ENCODE peak calls at places on chromosome 16, in eight cellular contexts. L is cardiac muscle cell; X is H7; E is left ventricle myocardium inferior; A is CD8-positive, alpha-beta memory T cell; K is tibial nerve; C is IMR-90; T is astrocyte. O is an unnamed sample.
A peak's percentile ranks its signal among the peaks of the same experiment; 100 is the strongest.

GRCh38 chr16:79811541-79811940 is 211.0 kb upstream of the MAF start:
- DNase-seq in L (no peak), T (no peak), E (no peak), A (no peak), K (no peak), C (no peak), X (no peak), O (no peak)

GRCh38 chr16:74734361-74735161 is 33.9 kb upstream of the MLKL start:
- DNase-seq in X (peak; percentile 91), A (no peak), L (peak; percentile 41), T (no peak), C (no peak), E (no peak), K (no peak), O (no peak)

GRCh38 chr16:80058236-80058635 is 457.7 kb upstream of the MAF start:
- DNase-seq in T (no peak), X (no peak), K (peak; percentile 19), A (no peak), E (peak; percentile 55), L (no peak), C (no peak), O (no peak)

GRCh38 chr16:19785512-19786130 is 67.5 kb downstream of the IQCK start:
- DNase-seq in E (no peak), L (no peak), X (no peak), T (no peak), A (no peak), C (no peak), K (no peak), O (no peak)

GRCh38 chr16:15701975-15702970 is 52.2 kb downstream of the NDE1 start:
- DNase-seq in X (no peak), C (peak; percentile 82), T (peak; percentile 54), A (no peak), L (no peak), K (no peak), E (no peak), O (no peak)

GRCh38 chr16:50384500-50385122 is 15.8 kb upstream of the BRD7 start:
- DNase-seq in E (no peak), X (no peak), C (no peak), K (no peak), T (no peak), A (no peak), L (no peak), O (no peak)

GRCh38 chr16:46714797-46715591 is 25.5 kb downstream of the ORC6 start:
- DNase-seq in K (no peak), X (no peak), E (no peak), L (no peak), A (no peak), T (no peak), C (no peak), O (no peak)

GRCh38 chr16:83948914-83949723 is 3.9 kb upstream of the OSGIN1 start:
- DNase-seq in K (no peak), T (no peak), E (no peak), L (no peak), X (no peak), C (no peak), A (no peak), O (no peak)

GRCh38 chr16:66905633-66906539 is 12.8 kb downstream of the CDH16 start:
- DNase-seq in X (peak; percentile 90), L (peak; percentile 97), A (no peak), C (no peak), K (no peak), T (no peak), E (peak; percentile 79), O (no peak)

GRCh38 chr16:19127674-19128131 is 13.9 kb downstream of the ITPRIPL2 start:
- DNase-seq in L (no peak), C (no peak), X (no peak), A (no peak), E (no peak), T (no peak), K (no peak), O (no peak)

GRCh38 chr16:69089091-69089912 is 16.2 kb upstream of the HAS3 start:
- DNase-seq in X (peak; percentile 63), E (no peak), A (no peak), C (peak; percentile 53), T (peak; percentile 38), L (no peak), K (no peak), O (no peak)

GRCh38 chr16:85888405-85889331 is 10.3 kb upstream of the IRF8 start:
- DNase-seq in E (no peak), A (no peak), T (peak; percentile 79), C (peak; percentile 65), L (no peak), X (no peak), K (no peak), O (peak; percentile 13)

GRCh38 chr16:5071681-5072333 is at the start of gene ALG1:
- DNase-seq in T (peak; percentile 68), E (peak; percentile 90), L (peak; percentile 92), K (peak; percentile 78), C (peak; percentile 82), X (peak; percentile 97), A (peak; percentile 93), O (peak; percentile 89)

GRCh38 chr16:12395266-12395665 is 408.4 kb downstream of the CPPED1 start:
- DNase-seq in E (no peak), K (no peak), C (peak; percentile 59), L (no peak), A (no peak), T (peak; percentile 29), X (no peak), O (no peak)

GRCh38 chr16:47858333-47859067 is 297.3 kb downstream of the ABCC12 start:
- DNase-seq in L (no peak), T (no peak), A (no peak), C (no peak), X (no peak), K (no peak), E (no peak), O (no peak)

GRCh38 chr16:80717611-80718010 is 86.8 kb downstream of the CDYL2 start:
- DNase-seq in K (no peak), X (no peak), C (no peak), A (no peak), E (no peak), L (no peak), T (no peak), O (no peak)

GRCh38 chr16:89923640-89924297 is 627 bp downstream of the TUBB3 start:
- DNase-seq in C (no peak), X (peak; percentile 81), E (no peak), A (no peak), T (no peak), K (no peak), L (no peak), O (peak; percentile 71)

GRCh38 chr16:30183961-30184429 is 593 bp downstream of the CORO1A start:
- DNase-seq in K (no peak), A (peak; percentile 92), L (no peak), E (peak; percentile 24), T (no peak), X (no peak), C (no peak), O (no peak)

GRCh38 chr16:58652741-58653140 is 23.1 kb upstream of the CNOT1 start:
- DNase-seq in C (peak; percentile 60), K (no peak), X (peak; percentile 91), T (no peak), E (no peak), L (peak; percentile 63), A (no peak), O (no peak)

GRCh38 chr16:25798065-25798464 is 106.3 kb downstream of the HS3ST4 start:
- DNase-seq in K (no peak), L (no peak), C (no peak), X (no peak), E (no peak), A (no peak), T (no peak), O (no peak)

DNA sequence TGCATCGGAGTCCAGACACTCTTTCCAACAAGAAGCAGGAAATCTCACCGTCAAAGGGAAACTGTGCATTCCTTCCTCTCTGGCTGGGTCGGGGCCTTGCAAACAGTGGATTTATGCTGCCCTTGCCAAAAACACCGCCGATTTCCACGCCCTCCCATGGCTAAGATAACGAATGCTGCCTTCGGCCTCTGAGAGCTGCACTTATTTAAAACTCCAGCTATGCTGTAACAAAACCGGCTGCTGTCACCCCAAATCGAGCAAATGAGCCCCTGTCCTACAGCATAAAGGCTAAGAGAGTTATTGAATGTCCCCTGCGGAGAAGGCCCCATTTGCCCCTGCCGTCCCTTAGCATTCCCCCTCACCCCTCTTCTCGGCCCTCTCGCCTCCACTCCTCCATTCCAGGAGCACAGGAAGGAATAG is 275.5 kb upstream of the IRX5 start:
- DNase-seq in K (no peak), A (no peak), L (peak; percentile 55), X (no peak), C (no peak), T (peak; percentile 40), E (peak; percentile 29), O (no peak)
- H3K4me3 ChIP-seq in K (peak overlapping the region; percentile 19), A (no peak overlapping the region), L (no peak overlapping the region), X (no peak overlapping the region), C (no peak overlapping the region), T (no peak overlapping the region), E (peak overlapping the region; percentile 39), O (no peak overlapping the region)

DNA sequence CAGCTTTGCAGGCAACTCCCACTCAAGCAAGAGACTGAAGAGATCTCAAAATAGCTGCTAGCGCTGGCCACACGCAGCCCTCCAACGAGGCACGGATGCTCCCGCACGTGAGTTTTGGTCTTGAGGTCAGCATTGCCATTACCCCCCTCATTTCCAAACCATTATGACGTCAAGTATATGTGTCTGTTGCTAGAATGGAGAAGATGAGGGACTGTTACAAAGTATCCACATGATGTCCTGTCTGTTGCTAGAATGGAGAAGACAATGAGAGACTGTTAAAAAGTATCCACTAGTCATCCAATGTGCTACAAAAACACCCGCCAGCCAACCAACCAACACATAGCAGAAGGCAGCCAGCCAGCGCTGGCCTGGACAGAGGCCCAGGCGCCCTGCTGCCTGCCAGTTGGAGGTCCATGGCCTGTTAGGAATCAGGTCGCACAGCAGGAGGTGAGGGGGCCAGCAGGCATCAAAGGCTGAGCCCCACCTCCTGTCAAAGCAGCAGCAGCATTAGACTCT is 24.8 kb downstream of the KLHDC4 start:
- DNase-seq in A (no peak), T (peak; percentile 76), L (no peak), E (peak; percentile 50), C (peak; percentile 6), K (no peak), X (no peak), O (peak; percentile 76)
- H3K36me3 ChIP-seq in A (peaks cover 47% of the 10 kb centered on the region), T (no peaks in the 10 kb centered on the region), L (no peaks in the 10 kb centered on the region), E (peaks cover 30% of the 10 kb centered on the region), C (peaks cover 18% of the 10 kb centered on the region), K (no peaks in the 10 kb centered on the region), X (peaks cover 22% of the 10 kb centered on the region), O (peaks cover 4% of the 10 kb centered on the region)

GRCh38 chr16:6897910-6898475 is 434.7 kb upstream of the RBFOX1 start:
- DNase-seq in L (no peak), X (no peak), C (no peak), K (no peak), E (no peak), A (no peak), T (no peak), O (no peak)
- H3K27me3 ChIP-seq in L (peaks cover 7% of the 10 kb centered on the region), X (no peaks in the 10 kb centered on the region), C (no peaks in the 10 kb centered on the region), K (no peaks in the 10 kb centered on the region), E (peaks cover 11% of the 10 kb centered on the region), A (no peaks in the 10 kb centered on the region), T (no peaks in the 10 kb centered on the region), O (no peaks in the 10 kb centered on the region)

GRCh38 chr16:3066440-3066748 is 954 bp downstream of the IL32 start:
- DNase-seq in C (no peak), A (no peak), E (no peak), L (no peak), K (no peak), X (no peak), T (no peak), O (no peak)
- H3K4me3 ChIP-seq in C (peak overlapping the region; percentile 47), A (peak overlapping the region; percentile 92), E (peak overlapping the region; percentile 69), L (no peak overlapping the region), K (peak overlapping the region; percentile 30), X (no peak overlapping the region), T (no peak overlapping the region), O (no peak overlapping the region)

O was measured in MG63.